ENCODE peak calls at places on chromosomes 1 and 21, in four cellular contexts. U, R, A and E are unnamed samples.

GRCh38 chr1:76949503-76949902 is 82.2 kb downstream of the ST6GALNAC5 start:
- DNase-seq in A (no peak), R (peak), U (no peak), E (peak)

GRCh38 chr1:234398849-234399381 is 25.7 kb downstream of the COA6 start:
- DNase-seq in A (no peak), U (peak), R (peak), E (peak)

GRCh38 chr21:41247561-41247968 is 69.0 kb upstream of the FAM3B start:
- DNase-seq in R (peak), A (peak), U (peak), E (no peak)

GRCh38 chr1:176560681-176561080 is 97.7 kb downstream of the PAPPA2 start:
- DNase-seq in U (no peak), A (no peak), R (no peak), E (no peak)

GRCh38 chr1:3907031-3907534 is 7.0 kb upstream of the C1orf174 start:
- DNase-seq in A (no peak), U (no peak), R (no peak), E (no peak)

GRCh38 chr21:32184485-32184884 is 94.4 kb downstream of the MIS18A start:
- DNase-seq in U (no peak), R (no peak), A (no peak), E (no peak)

GRCh38 chr1:31745071-31745897 is 18.9 kb downstream of the ADGRB2 start:
- DNase-seq in U (peak), A (no peak), R (peak), E (peak)

GRCh38 chr1:66288048-66288447 is 245.9 kb upstream of the SGIP1 start:
- DNase-seq in A (no peak), U (no peak), R (no peak), E (no peak)

GRCh38 chr1:224564491-224565084 is 51.5 kb upstream of the CNIH3 start:
- DNase-seq in U (no peak), A (no peak), R (no peak), E (no peak)

GRCh38 chr1:182197555-182197954 is 136.0 kb upstream of the ZNF648 start:
- DNase-seq in R (no peak), U (no peak), A (no peak), E (no peak)

GRCh38 chr1:234108921-234109320 is 204.4 kb downstream of the SLC35F3 start:
- DNase-seq in R (peak), U (no peak), A (no peak), E (peak)

GRCh38 chr1:6783221-6783620 is 2.0 kb upstream of the CAMTA1 start:
- DNase-seq in U (no peak), A (no peak), R (no peak), E (no peak)

GRCh38 chr1:7398982-7399381 is 372.1 kb upstream of the VAMP3 start:
- DNase-seq in A (no peak), R (peak), U (no peak), E (no peak)

GRCh38 chr1:53984701-53985100 is 33.3 kb downstream of the LDLRAD1 start:
- DNase-seq in A (no peak), R (no peak), U (no peak), E (no peak)

GRCh38 chr1:200738348-200738732 is 353 bp upstream of the CAMSAP2 start:
- DNase-seq in R (no peak), A (no peak), U (peak), E (no peak)

GRCh38 chr1:21669287-21670058 is at the start of gene RAP1GAP:
- DNase-seq in A (no peak), U (peak), R (no peak), E (no peak)

GRCh38 chr1:101004061-101004460 is 21.5 kb downstream of the DPH5 start:
- DNase-seq in R (peak), A (no peak), U (peak), E (no peak)

GRCh38 chr21:26715116-26715515 is 130.1 kb downstream of the ADAMTS1 start:
- DNase-seq in A (no peak), U (no peak), R (no peak), E (no peak)

GRCh38 chr1:26889580-26890466 is at the start of gene GPN2:
- DNase-seq in A (no peak), R (peak), U (peak), E (peak)
- TF ChIP-seq CTCF in A (no peak), R (no peak), U (no peak), E (no peak)

GRCh38 chr1:212967767-212968166 is 17.4 kb downstream of the VASH2 start:
- DNase-seq in R (peak), U (peak), A (no peak), E (peak)
- TF ChIP-seq CTCF in R (peak), U (peak), A (peak), E (peak)

DNA sequence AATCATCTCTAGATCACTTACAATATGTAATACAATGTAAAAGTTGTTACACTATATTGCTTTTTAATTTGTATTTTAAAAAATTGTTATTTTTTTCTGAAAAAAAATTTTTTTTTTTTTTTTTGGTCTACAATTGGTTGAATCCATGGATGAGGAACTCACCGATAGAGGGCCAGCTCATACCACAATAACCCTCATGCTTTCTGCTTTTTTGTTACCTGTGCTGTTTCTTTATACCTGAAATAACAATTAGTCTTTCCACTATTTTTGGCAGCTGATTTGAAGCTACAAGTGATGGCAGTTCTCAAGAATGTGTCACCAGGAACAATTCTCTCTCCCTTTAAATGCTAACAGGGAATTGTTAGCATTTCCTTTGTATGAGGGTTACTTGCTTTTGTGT is 12.0 kb downstream of the SMG7 start:
- DNase-seq in R (no peak), A (no peak), U (no peak), E (no peak)
- TF ChIP-seq CTCF in R (peak), A (peak), U (no peak), E (no peak)

DNA sequence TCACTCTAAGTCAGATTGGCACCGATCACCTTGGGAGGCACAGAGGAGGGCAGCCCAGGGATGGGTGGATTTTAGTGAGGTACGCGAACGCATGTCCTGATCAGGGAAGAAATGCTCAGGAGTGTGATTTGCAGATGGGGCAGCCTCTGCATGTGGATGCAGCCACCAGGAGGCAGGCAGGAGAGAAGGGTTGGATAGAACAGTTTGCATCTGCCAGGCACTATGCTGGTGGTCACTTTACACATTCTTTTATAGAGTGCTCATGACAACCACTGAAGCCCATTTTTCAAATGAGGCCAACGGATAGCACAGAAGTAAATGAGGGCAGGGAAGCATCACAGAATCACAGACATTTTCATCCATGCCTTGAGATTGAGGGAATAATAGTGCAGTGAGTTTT is 5.7 kb downstream of the LAMB3 start:
- DNase-seq in A (no peak), R (peak), U (peak), E (peak)
- TF ChIP-seq CTCF in A (peak), R (peak), U (peak), E (peak)

DNA sequence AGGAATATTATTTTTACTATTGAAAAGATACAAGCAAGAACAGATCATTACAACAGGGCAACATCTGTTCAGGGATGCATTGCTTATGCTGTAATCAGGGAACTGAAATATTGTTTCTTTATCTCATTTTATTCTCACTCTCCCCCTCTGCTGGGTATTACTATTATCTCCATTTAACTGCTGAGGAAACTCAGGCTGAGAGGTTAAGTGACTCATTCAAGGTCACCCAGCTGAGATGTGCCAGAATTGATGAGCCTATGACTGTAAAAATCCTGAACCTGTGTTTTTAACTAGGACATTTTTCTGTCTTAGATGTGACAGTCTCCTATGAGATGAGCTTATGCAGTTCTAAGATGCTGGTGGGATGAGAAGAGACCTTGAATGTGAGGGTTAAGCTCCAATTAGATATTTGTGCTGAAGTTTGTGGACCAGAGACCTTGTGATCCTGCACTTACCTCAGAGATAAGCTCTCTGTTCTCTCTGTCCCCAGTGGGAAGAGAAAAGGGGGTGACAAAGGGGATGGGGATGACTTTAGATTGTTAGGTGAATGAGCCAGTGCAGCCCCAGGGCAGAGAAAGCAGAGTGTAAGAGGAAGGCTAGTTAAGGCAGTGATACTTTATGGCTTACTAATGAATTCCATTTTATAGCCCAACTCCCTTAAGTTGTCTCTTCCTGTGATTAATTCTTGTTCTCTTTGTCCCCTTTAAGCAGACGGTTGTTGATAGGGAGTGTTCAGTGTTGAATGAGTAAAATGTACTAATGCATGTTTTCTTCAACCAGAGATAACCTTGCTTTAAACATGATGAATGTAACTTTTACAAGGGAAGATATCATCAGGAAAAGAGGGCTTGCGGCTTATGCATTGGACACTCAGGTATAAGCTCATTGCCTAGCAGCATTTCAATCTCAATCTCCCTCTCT is 111.4 kb downstream of the HLX start:
- DNase-seq in R (peak), U (peak), A (peak), E (peak)
- TF ChIP-seq CTCF in R (peak), U (peak), A (peak), E (peak)